ENCODE peak calls at places on chromosome 1, in four cellular contexts. K is AG04450, Y is Peyer's patch, E is upper lobe of right lung. H is an unnamed sample. For H3K27me3, the result is how much of the 10 kb centered on the place peaks cover.

GRCh38 chr1:208030320-208031091 is 119.6 kb upstream of the CD34 start:
- DNase-seq in K (no peak), Y (no peak), E (no peak), H (peak)

GRCh38 chr1:109906160-109906838 is 4.3 kb upstream of the CSF1 start:
- DNase-seq in K (no peak), Y (peak), E (no peak), H (no peak)

GRCh38 chr1:150226486-150226885 is 9.4 kb downstream of the ANP32E start:
- DNase-seq in K (no peak), Y (no peak), E (no peak), H (no peak)

GRCh38 chr1:213820362-213821149 is 167.2 kb upstream of the PROX1 start:
- DNase-seq in K (no peak), Y (no peak), E (no peak), H (no peak)

GRCh38 chr1:228273720-228274451 is 66.0 kb downstream of the OBSCN start:
- DNase-seq in K (no peak), Y (peak), E (peak), H (no peak)

GRCh38 chr1:44805311-44806024 is 1.7 kb downstream of the DYNLT4 start:
- DNase-seq in K (no peak), Y (no peak), E (peak), H (no peak)

GRCh38 chr1:179082308-179083030 is 599 bp downstream of the TOR3A start:
- DNase-seq in K (no peak), Y (peak), E (peak), H (peak)

GRCh38 chr1:230915079-230915478 is 46.8 kb upstream of the C1orf198 start:
- DNase-seq in K (no peak), Y (no peak), E (no peak), H (no peak)

GRCh38 chr1:154514066-154514553 is 11.9 kb upstream of the SHE start:
- DNase-seq in K (no peak), Y (no peak), E (no peak), H (no peak)
- H3K27me3 ChIP-seq in K (under half), Y (under half), E (under half), H (under half)

GRCh38 chr1:223653015-223653414 is 12.5 kb downstream of the CAPN8 start:
- DNase-seq in K (no peak), Y (no peak), E (no peak), H (no peak)

GRCh38 chr1:223649222-223649621 is 16.3 kb downstream of the CAPN8 start:
- DNase-seq in K (no peak), Y (no peak), E (no peak), H (no peak)

GRCh38 chr1:223652436-223652901 is 13.0 kb downstream of the CAPN8 start:
- DNase-seq in K (no peak), Y (no peak), E (no peak), H (no peak)

GRCh38 chr1:223647249-223647648 is 18.3 kb downstream of the CAPN8 start:
- DNase-seq in K (no peak), Y (no peak), E (no peak), H (no peak)

GRCh38 chr1:223650465-223650864 is 15.0 kb downstream of the CAPN8 start:
- DNase-seq in K (no peak), Y (no peak), E (no peak), H (no peak)
- H3K27me3 ChIP-seq in K (under half), Y (under half), E (under half), H (under half)

DNA sequence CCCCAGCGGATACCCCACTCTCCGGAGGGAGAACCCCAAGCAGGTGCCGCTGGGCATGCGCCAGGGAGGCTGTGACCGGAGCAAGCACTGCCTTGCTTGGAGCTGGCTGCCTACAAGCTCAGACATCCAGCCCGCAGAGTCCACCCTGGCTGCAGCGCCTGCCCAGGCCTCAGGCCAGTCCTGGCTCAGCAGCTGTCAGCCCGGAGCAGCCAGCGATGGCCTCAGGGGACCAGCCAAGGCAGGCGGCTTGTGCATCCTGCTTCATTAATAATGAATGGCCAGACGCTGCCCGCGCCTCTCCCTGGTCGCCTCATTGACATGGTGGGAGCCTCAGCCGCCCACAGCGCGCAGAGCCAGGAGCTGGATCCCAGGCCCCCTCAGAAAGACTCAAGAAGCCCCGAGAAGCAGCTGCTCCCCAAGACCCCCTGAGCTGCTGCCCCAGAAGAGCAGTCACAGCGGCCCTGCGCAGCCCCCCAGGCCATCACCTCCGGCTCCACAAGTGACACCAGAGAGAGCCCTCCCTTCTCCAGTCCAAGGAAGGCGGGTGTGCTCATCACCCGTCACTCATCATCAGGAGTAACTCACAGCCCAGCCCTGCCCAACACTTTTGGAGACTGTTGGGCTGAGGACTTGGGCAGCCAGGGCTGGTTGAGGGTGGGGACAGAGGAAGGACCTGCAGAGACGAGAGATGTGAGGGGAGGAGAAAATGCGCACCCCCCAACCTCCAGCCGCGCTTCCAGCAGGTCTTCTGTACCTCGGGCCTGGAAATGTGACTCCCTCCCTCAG is 19.6 kb downstream of the KCNAB2 start:
- DNase-seq in K (no peak), Y (no peak), E (no peak), H (no peak)
- H3K27me3 ChIP-seq in K (under half), Y (under half), E (under half), H (under half)

GRCh38 chr1:20290624-20291597 is at the start of gene VWA5B1:
- DNase-seq in K (no peak), Y (no peak), E (no peak), H (no peak)

GRCh38 chr1:20291621-20292020 is 946 bp downstream of the VWA5B1 start:
- DNase-seq in K (no peak), Y (no peak), E (no peak), H (no peak)
- H3K27me3 ChIP-seq in K (under half), Y (under half), E (under half), H (under half)

H was measured in endothelial cell of umbilical vein.